ENCODE peak calls at places on chromosomes 3 and 15, in five cellular contexts. One of them, this sample, is unnamed.
A peak's percentile ranks its signal among the peaks of the same experiment; 100 is the strongest.

GRCh38 chr3:185647134-185647879 is 61.2 kb downstream of the SENP2 start:
- DNase-seq in mesendoderm: no peak
- DNase-seq in neural progenitor cell: no peak
- DNase-seq in neuronal stem cell: no peak
- DNase-seq in left ventricle myocardium inferior: no peak
- DNase-seq in this sample: no peak

GRCh38 chr3:160224256-160224655 is 966 bp upstream of the C3orf80 start:
- DNase-seq in mesendoderm: peak; percentile 49
- DNase-seq in neural progenitor cell: peak; percentile 43
- DNase-seq in neuronal stem cell: peak; percentile 11
- DNase-seq in left ventricle myocardium inferior: no peak
- DNase-seq in this sample: no peak

GRCh38 chr15:51561271-51561670 is 61.3 kb downstream of the DMXL2 start:
- DNase-seq in mesendoderm: peak; percentile 53
- DNase-seq in neural progenitor cell: peak; percentile 11
- DNase-seq in neuronal stem cell: no peak
- DNase-seq in left ventricle myocardium inferior: no peak
- DNase-seq in this sample: no peak

GRCh38 chr3:13710251-13710650 is 161.3 kb downstream of the FBLN2 start:
- DNase-seq in mesendoderm: no peak
- DNase-seq in neural progenitor cell: no peak
- DNase-seq in neuronal stem cell: no peak
- DNase-seq in left ventricle myocardium inferior: no peak
- DNase-seq in this sample: no peak

GRCh38 chr15:82875411-82876003 is 66.1 kb downstream of the WHAMM start:
- DNase-seq in mesendoderm: no peak
- DNase-seq in neural progenitor cell: no peak
- DNase-seq in neuronal stem cell: no peak
- DNase-seq in left ventricle myocardium inferior: no peak
- DNase-seq in this sample: peak; percentile 5

GRCh38 chr15:66580643-66581042 is 14.8 kb upstream of the LCTL start:
- DNase-seq in mesendoderm: no peak
- DNase-seq in neural progenitor cell: no peak
- DNase-seq in neuronal stem cell: no peak
- DNase-seq in left ventricle myocardium inferior: peak; percentile 55
- DNase-seq in this sample: no peak

GRCh38 chr15:40277472-40277871 is 5.4 kb downstream of the ANKRD63 start:
- DNase-seq in mesendoderm: no peak
- DNase-seq in neural progenitor cell: no peak
- DNase-seq in neuronal stem cell: no peak
- DNase-seq in left ventricle myocardium inferior: no peak
- DNase-seq in this sample: no peak

GRCh38 chr3:18510947-18511346 is 85.8 kb upstream of the SATB1 start:
- DNase-seq in mesendoderm: no peak
- DNase-seq in neural progenitor cell: no peak
- DNase-seq in neuronal stem cell: no peak
- DNase-seq in left ventricle myocardium inferior: no peak
- DNase-seq in this sample: no peak

GRCh38 chr3:124818398-124819150 is 68.6 kb downstream of the ITGB5 start:
- DNase-seq in mesendoderm: no peak
- DNase-seq in neural progenitor cell: no peak
- DNase-seq in neuronal stem cell: no peak
- DNase-seq in left ventricle myocardium inferior: no peak
- DNase-seq in this sample: no peak

DNA sequence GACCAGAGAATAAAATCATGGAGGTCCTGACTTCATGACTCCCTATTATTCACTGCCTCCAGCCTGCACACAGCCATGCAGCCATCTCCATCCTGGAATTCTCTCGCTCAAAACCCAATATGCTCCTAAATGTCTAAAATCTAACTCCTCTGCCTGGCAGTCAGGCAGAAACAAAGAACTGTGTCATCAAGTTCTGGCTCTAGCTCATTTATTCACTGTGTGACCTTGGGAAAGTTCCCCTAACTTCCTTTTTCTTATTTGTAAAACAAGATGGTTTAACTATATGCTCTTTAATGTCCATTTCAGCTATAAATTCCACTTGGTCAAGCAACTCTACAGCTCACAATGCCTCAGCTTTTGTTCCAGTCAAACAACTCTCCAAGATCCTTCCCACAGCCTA is 16.6 kb downstream of the PIK3CB start:
- DNase-seq in mesendoderm: no peak
- DNase-seq in neural progenitor cell: no peak
- DNase-seq in neuronal stem cell: no peak
- DNase-seq in left ventricle myocardium inferior: no peak
- DNase-seq in this sample: no peak
- H3K27ac ChIP-seq in mesendoderm: no peak overlapping the region
- H3K27ac ChIP-seq in neural progenitor cell: no peak overlapping the region
- H3K27ac ChIP-seq in neuronal stem cell: no peak overlapping the region
- H3K27ac ChIP-seq in left ventricle myocardium inferior: peak overlapping the region; percentile 19
- H3K27ac ChIP-seq in this sample: no peak overlapping the region

DNA sequence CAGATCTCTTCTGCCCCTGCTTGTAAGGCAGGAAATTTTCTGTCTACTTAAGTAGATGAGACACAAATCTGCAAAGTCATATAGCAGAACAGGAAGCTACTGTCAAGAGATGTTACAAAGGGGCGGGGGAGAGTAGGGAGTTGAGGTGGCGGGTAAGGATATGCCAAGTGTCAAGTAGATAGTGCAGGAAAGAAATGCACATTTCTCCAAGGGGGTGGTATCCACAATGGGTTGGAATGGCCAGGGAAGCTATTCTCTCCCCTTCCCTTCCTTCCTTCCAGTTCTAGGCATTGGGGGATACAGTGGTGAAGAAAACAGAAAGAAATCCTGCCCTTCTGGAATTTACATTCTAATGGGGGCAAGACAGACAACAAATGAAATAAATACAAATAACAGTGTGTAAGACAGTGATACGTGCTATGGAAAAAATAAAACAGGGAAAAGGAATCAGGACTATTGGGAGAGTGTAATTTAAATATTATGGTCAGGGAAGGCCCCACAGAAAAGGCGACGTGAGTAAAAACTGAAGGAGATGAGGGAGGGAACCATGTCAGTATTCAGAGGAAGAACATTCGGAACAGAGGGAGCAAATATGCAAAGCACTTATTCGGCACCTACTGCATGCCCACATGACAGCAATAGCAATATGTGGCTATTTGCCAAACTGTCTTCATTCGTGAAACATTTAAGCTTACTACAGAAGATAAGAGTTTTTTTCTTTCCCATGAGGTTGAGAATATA is 42.8 kb upstream of the RNU6-1 start:
- DNase-seq in mesendoderm: no peak
- DNase-seq in neural progenitor cell: no peak
- DNase-seq in neuronal stem cell: no peak
- DNase-seq in left ventricle myocardium inferior: no peak
- DNase-seq in this sample: no peak
- H3K27ac ChIP-seq in mesendoderm: no peak overlapping the region
- H3K27ac ChIP-seq in neural progenitor cell: no peak overlapping the region
- H3K27ac ChIP-seq in neuronal stem cell: no peak overlapping the region
- H3K27ac ChIP-seq in left ventricle myocardium inferior: peak overlapping the region; percentile 90
- H3K27ac ChIP-seq in this sample: no peak overlapping the region

GRCh38 chr3:4306091-4306490 is 2.9 kb downstream of the SETMAR start:
- DNase-seq in mesendoderm: no peak
- DNase-seq in neural progenitor cell: no peak
- DNase-seq in neuronal stem cell: no peak
- DNase-seq in left ventricle myocardium inferior: no peak
- DNase-seq in this sample: no peak

GRCh38 chr3:4297486-4297885 is 5.7 kb upstream of the SETMAR start:
- DNase-seq in mesendoderm: no peak
- DNase-seq in neural progenitor cell: no peak
- DNase-seq in neuronal stem cell: no peak
- DNase-seq in left ventricle myocardium inferior: no peak
- DNase-seq in this sample: no peak

GRCh38 chr3:4303187-4304123 is at the start of gene SETMAR:
- DNase-seq in mesendoderm: peak; percentile 95
- DNase-seq in neural progenitor cell: peak; percentile 93
- DNase-seq in neuronal stem cell: peak; percentile 79
- DNase-seq in left ventricle myocardium inferior: peak; percentile 92
- DNase-seq in this sample: peak; percentile 41

GRCh38 chr3:4306860-4307259 is 3.7 kb downstream of the SETMAR start:
- DNase-seq in mesendoderm: no peak
- DNase-seq in neural progenitor cell: no peak
- DNase-seq in neuronal stem cell: no peak
- DNase-seq in left ventricle myocardium inferior: no peak
- DNase-seq in this sample: no peak

GRCh38 chr3:4302747-4303146 is 422 bp upstream of the SETMAR start:
- DNase-seq in mesendoderm: no peak
- DNase-seq in neural progenitor cell: no peak
- DNase-seq in neuronal stem cell: no peak
- DNase-seq in left ventricle myocardium inferior: no peak
- DNase-seq in this sample: no peak
- H3K27ac ChIP-seq in mesendoderm: no peak overlapping the region
- H3K27ac ChIP-seq in neural progenitor cell: no peak overlapping the region
- H3K27ac ChIP-seq in neuronal stem cell: no peak overlapping the region
- H3K27ac ChIP-seq in left ventricle myocardium inferior: peak overlapping the region; percentile 95
- H3K27ac ChIP-seq in this sample: peak overlapping the region; percentile 82

DNA sequence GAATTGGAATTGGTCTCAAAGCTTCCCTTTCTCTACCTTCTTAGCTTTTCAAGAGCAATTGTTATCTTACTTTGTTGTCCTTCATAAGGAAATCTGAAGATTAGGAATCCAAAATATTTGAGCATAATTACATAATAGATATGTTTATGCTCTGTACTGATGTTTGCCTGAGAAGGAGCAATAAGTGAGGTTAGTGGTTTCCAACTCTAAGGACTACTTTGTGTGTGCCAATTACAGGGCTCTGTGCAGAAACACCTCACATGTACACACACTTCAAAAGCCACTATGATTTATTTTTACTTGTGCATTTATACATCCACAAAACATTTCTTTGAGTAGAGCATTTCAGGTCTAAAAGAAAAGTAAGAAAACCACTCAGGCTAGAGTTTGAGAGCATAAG is 49.9 kb downstream of the MME start:
- DNase-seq in mesendoderm: no peak
- DNase-seq in neural progenitor cell: no peak
- DNase-seq in neuronal stem cell: no peak
- DNase-seq in left ventricle myocardium inferior: no peak
- DNase-seq in this sample: no peak
- H3K27ac ChIP-seq in mesendoderm: no peak overlapping the region
- H3K27ac ChIP-seq in neural progenitor cell: no peak overlapping the region
- H3K27ac ChIP-seq in neuronal stem cell: no peak overlapping the region
- H3K27ac ChIP-seq in left ventricle myocardium inferior: no peak overlapping the region
- H3K27ac ChIP-seq in this sample: no peak overlapping the region

DNA sequence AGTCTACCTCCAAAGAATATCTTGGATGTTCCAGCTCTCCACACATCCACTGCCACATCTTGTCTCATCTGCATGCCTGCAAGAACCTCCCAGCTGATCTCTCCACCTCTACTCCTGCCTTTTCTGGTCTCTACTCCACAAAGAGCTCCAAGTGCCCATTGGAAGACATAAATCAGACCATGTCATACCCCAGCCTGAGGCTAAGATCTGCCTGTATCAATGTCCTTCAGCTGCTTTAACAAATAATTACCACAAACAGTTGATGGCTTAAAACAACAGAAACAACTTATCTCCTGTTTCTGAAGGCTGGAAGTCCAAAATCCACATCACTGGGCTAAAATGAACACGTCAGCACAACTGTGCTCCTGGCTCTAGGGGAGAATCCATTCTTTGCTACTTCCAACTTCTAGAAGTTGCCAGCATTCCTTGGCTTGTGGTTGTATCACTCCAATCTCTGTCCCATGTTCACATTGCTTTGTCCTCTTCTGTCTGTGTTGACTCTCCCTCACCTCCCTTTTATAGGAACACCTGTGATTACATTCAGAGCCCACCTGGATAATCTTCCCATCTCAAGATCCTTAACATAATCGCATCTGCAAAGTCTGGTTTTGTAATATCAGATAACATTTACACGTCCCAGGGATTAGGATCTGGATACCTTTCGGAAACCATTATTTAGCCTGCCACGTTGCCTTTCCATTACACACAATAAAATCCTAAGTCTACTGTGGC is 17.0 kb upstream of the LMCD1 start:
- DNase-seq in mesendoderm: no peak
- DNase-seq in neural progenitor cell: no peak
- DNase-seq in neuronal stem cell: no peak
- DNase-seq in left ventricle myocardium inferior: no peak
- DNase-seq in this sample: no peak
- H3K27ac ChIP-seq in mesendoderm: no peak overlapping the region
- H3K27ac ChIP-seq in neural progenitor cell: no peak overlapping the region
- H3K27ac ChIP-seq in neuronal stem cell: no peak overlapping the region
- H3K27ac ChIP-seq in left ventricle myocardium inferior: peak overlapping the region; percentile 78
- H3K27ac ChIP-seq in this sample: no peak overlapping the region

GRCh38 chr3:194034556-194035336 is 101.2 kb upstream of the HES1 start:
- DNase-seq in mesendoderm: no peak
- DNase-seq in neural progenitor cell: no peak
- DNase-seq in neuronal stem cell: no peak
- DNase-seq in left ventricle myocardium inferior: no peak
- DNase-seq in this sample: no peak
- H3K27ac ChIP-seq in mesendoderm: no peak overlapping the region
- H3K27ac ChIP-seq in neural progenitor cell: no peak overlapping the region
- H3K27ac ChIP-seq in neuronal stem cell: no peak overlapping the region
- H3K27ac ChIP-seq in left ventricle myocardium inferior: no peak overlapping the region
- H3K27ac ChIP-seq in this sample: no peak overlapping the region

GRCh38 chr15:64117759-64118487 is 22.1 kb downstream of the SNX1 start:
- DNase-seq in mesendoderm: no peak
- DNase-seq in neural progenitor cell: no peak
- DNase-seq in neuronal stem cell: no peak
- DNase-seq in left ventricle myocardium inferior: no peak
- DNase-seq in this sample: no peak

GRCh38 chr15:64111679-64112050 is 15.9 kb downstream of the SNX1 start:
- DNase-seq in mesendoderm: peak; percentile 22
- DNase-seq in neural progenitor cell: no peak
- DNase-seq in neuronal stem cell: no peak
- DNase-seq in left ventricle myocardium inferior: no peak
- DNase-seq in this sample: no peak

GRCh38 chr15:64112077-64112772 is 16.4 kb downstream of the SNX1 start:
- DNase-seq in mesendoderm: no peak
- DNase-seq in neural progenitor cell: no peak
- DNase-seq in neuronal stem cell: no peak
- DNase-seq in left ventricle myocardium inferior: no peak
- DNase-seq in this sample: no peak

GRCh38 chr15:64110945-64111678 is 15.3 kb downstream of the SNX1 start:
- DNase-seq in mesendoderm: no peak
- DNase-seq in neural progenitor cell: no peak
- DNase-seq in neuronal stem cell: no peak
- DNase-seq in left ventricle myocardium inferior: no peak
- DNase-seq in this sample: no peak

GRCh38 chr15:64112904-64113303 is 17.1 kb downstream of the SNX1 start:
- DNase-seq in mesendoderm: no peak
- DNase-seq in neural progenitor cell: no peak
- DNase-seq in neuronal stem cell: no peak
- DNase-seq in left ventricle myocardium inferior: no peak
- DNase-seq in this sample: no peak
- H3K27ac ChIP-seq in mesendoderm: no peak overlapping the region
- H3K27ac ChIP-seq in neural progenitor cell: no peak overlapping the region
- H3K27ac ChIP-seq in neuronal stem cell: no peak overlapping the region
- H3K27ac ChIP-seq in left ventricle myocardium inferior: peak overlapping the region; percentile 29
- H3K27ac ChIP-seq in this sample: no peak overlapping the region

DNA sequence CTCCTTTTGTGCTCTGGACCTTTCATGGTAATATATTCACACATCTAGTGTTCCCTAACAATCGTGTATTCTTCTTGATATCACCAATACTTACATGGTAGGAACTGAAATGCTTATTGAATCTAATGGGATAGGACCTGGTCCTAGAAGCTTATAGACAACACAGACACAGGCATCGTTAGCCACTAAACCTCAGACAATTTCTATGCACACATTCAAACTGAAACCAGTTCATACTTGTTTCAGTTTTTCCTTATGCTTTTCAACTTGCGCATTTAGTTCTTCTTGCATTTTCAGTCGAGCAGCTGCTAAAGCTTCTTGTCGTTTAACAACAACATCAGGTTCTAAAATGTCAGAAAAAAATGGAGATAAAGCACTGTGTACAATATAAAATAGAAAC is 2.3 kb downstream of the SELENOS start:
- DNase-seq in mesendoderm: no peak
- DNase-seq in neural progenitor cell: no peak
- DNase-seq in neuronal stem cell: no peak
- DNase-seq in left ventricle myocardium inferior: no peak
- DNase-seq in this sample: no peak
- H3K27ac ChIP-seq in mesendoderm: no peak overlapping the region
- H3K27ac ChIP-seq in neural progenitor cell: no peak overlapping the region
- H3K27ac ChIP-seq in neuronal stem cell: no peak overlapping the region
- H3K27ac ChIP-seq in left ventricle myocardium inferior: no peak overlapping the region
- H3K27ac ChIP-seq in this sample: no peak overlapping the region

GRCh38 chr15:85033148-85033547 is 51.5 kb downstream of the PDE8A start:
- DNase-seq in mesendoderm: no peak
- DNase-seq in neural progenitor cell: no peak
- DNase-seq in neuronal stem cell: no peak
- DNase-seq in left ventricle myocardium inferior: no peak
- DNase-seq in this sample: no peak
- H3K27ac ChIP-seq in mesendoderm: no peak overlapping the region
- H3K27ac ChIP-seq in neural progenitor cell: no peak overlapping the region
- H3K27ac ChIP-seq in neuronal stem cell: no peak overlapping the region
- H3K27ac ChIP-seq in left ventricle myocardium inferior: peak overlapping the region; percentile 50
- H3K27ac ChIP-seq in this sample: no peak overlapping the region